ENCODE peak calls at places on chromosomes 7 and 10, in eight cellular contexts. Z is SW480, Q is lower lobe of right lung, G is NCI-H1105, S is EL, P is glutamatergic neuron, O is NCI-H460, Y is esophagus muscularis mucosa. B is an unnamed sample.

GRCh38 chr7:30924624-30925023 is 13.0 kb downstream of the AQP1 start:
- DNase-seq in Y (peak), Q (no peak), O (no peak), S (no peak), Z (no peak), G (no peak), P (no peak), B (no peak)

GRCh38 chr7:44921607-44922350 is 36.4 kb upstream of the PURB start:
- DNase-seq in P (peak), Y (peak), Z (peak), G (peak), S (peak), O (peak), Q (peak), B (peak)

GRCh38 chr7:5692112-5692844 is 89.2 kb downstream of the RNF216 start:
- DNase-seq in P (peak), Y (peak), G (no peak), S (peak), O (peak), Z (no peak), Q (no peak), B (no peak)

GRCh38 chr7:909358-910329 is 33.3 kb downstream of the GET4 start:
- DNase-seq in Y (no peak), S (peak), Q (peak), Z (no peak), G (no peak), O (no peak), P (no peak), B (no peak)

GRCh38 chr10:24569828-24570657 is 153.6 kb downstream of the ARHGAP21 start:
- DNase-seq in O (no peak), Z (no peak), Q (no peak), Y (no peak), P (no peak), G (no peak), S (no peak), B (no peak)

GRCh38 chr7:117333168-117333567 is 10.3 kb upstream of the WNT2 start:
- DNase-seq in G (no peak), S (no peak), O (no peak), Y (no peak), Q (no peak), Z (no peak), P (no peak), B (no peak)

GRCh38 chr10:61067683-61068336 is 123.8 kb upstream of the RHOBTB1 start:
- DNase-seq in P (no peak), S (no peak), G (no peak), Z (no peak), Y (no peak), O (no peak), Q (no peak), B (no peak)

GRCh38 chr10:102435529-102436233 is 3.3 kb upstream of the CUEDC2 start:
- DNase-seq in G (no peak), P (no peak), Z (no peak), Q (peak), Y (no peak), S (peak), O (no peak), B (no peak)

GRCh38 chr7:86664991-86665390 is 21.3 kb downstream of the GRM3 start:
- DNase-seq in Y (no peak), P (no peak), Q (no peak), G (no peak), O (no peak), Z (no peak), S (no peak), B (no peak)

GRCh38 chr7:2757904-2758672 is 70.1 kb downstream of the AMZ1 start:
- DNase-seq in Q (no peak), O (peak), Z (peak), Y (no peak), P (no peak), G (no peak), S (peak), B (peak)

GRCh38 chr10:87658858-87659555 is 671 bp upstream of the PAPSS2 start:
- DNase-seq in Y (no peak), O (peak), G (no peak), Q (no peak), S (no peak), Z (no peak), P (no peak), B (no peak)

GRCh38 chr10:93849605-93850004 is 44.2 kb upstream of the SLC35G1 start:
- DNase-seq in S (no peak), Z (no peak), O (no peak), Y (no peak), P (no peak), G (no peak), Q (no peak), B (peak)

GRCh38 chr10:132133449-132134291 is 53.1 kb upstream of the DPYSL4 start:
- DNase-seq in Q (peak), S (no peak), Y (no peak), O (no peak), G (no peak), Z (no peak), P (no peak), B (no peak)

GRCh38 chr7:47327698-47328391 is 254.1 kb downstream of the TNS3 start:
- DNase-seq in S (peak), G (no peak), O (no peak), Y (no peak), P (peak), Z (peak), Q (peak), B (no peak)

GRCh38 chr10:122124808-122125207 is 135.8 kb downstream of the TACC2 start:
- DNase-seq in Y (no peak), G (no peak), P (no peak), Q (no peak), Z (no peak), O (no peak), S (no peak), B (no peak)

GRCh38 chr10:44016101-44016500 is 367.4 kb upstream of the ZNF32 start:
- DNase-seq in O (no peak), Z (no peak), Y (no peak), Q (no peak), G (no peak), P (no peak), S (no peak), B (no peak)

GRCh38 chr7:79761876-79762429 is 308.5 kb upstream of the MAGI2 start:
- DNase-seq in Y (no peak), G (no peak), Z (no peak), S (no peak), P (no peak), O (no peak), Q (no peak), B (no peak)

GRCh38 chr7:93717217-93717900 is 142.8 kb upstream of the CALCR start:
- DNase-seq in Q (no peak), S (no peak), Z (peak), P (no peak), O (no peak), G (no peak), Y (no peak), B (no peak)

GRCh38 chr7:157964521-157964920 is 623.1 kb downstream of the PTPRN2 start:
- DNase-seq in Z (no peak), O (no peak), S (no peak), Q (no peak), P (no peak), Y (no peak), G (no peak), B (no peak)

GRCh38 chr7:158572000-158572828 is 15.4 kb downstream of the PTPRN2 start:
- DNase-seq in Q (no peak), Y (no peak), S (no peak), Z (no peak), P (no peak), G (no peak), O (peak), B (no peak)

GRCh38 chr7:142487124-142487523 is 229.3 kb upstream of the PRSS58 start:
- DNase-seq in G (no peak), Q (no peak), S (no peak), P (no peak), O (no peak), Z (no peak), Y (no peak), B (no peak)

GRCh38 chr10:118017850-118018249 is 28.9 kb downstream of the RAB11FIP2 start:
- DNase-seq in Y (no peak), S (no peak), P (no peak), G (no peak), O (no peak), Z (peak), Q (peak), B (no peak)

GRCh38 chr10:77801474-77802238 is 124.9 kb downstream of the DLG5 start:
- DNase-seq in Z (no peak), O (no peak), G (no peak), P (no peak), Y (no peak), S (peak), Q (peak), B (no peak)

GRCh38 chr7:132072873-132073272 is 503.4 kb downstream of the PLXNA4 start:
- DNase-seq in G (no peak), S (no peak), O (no peak), Y (no peak), P (no peak), Q (no peak), Z (no peak), B (no peak)

GRCh38 chr10:121983828-121984227 is 5.1 kb upstream of the TACC2 start:
- DNase-seq in G (no peak), O (no peak), P (no peak), Z (no peak), Q (no peak), Y (no peak), S (no peak), B (no peak)